ENCODE peak calls at places on chromosomes 7 and 10, in five cellular contexts. F is heart right ventricle; E is BJ; H is WERI-Rb-1; D is activated naive CD4-positive, alpha-beta T cell. W is an unnamed sample.

GRCh38 chr10:87771871-87772500 is 46.0 kb downstream of the ATAD1 start:
- DNase-seq in F (no peak), E (no peak), H (no peak), D (no peak), W (no peak)

GRCh38 chr10:128064615-128065580 is 61.3 kb downstream of the MKI67 start:
- DNase-seq in F (peak; percentile 52), E (no peak), H (peak; percentile 22), D (peak; percentile 29), W (no peak)

GRCh38 chr7:8594115-8594514 is 160.7 kb downstream of the NXPH1 start:
- DNase-seq in F (no peak), E (no peak), H (no peak), D (no peak), W (no peak)

GRCh38 chr7:113289140-113289740 is 170.9 kb upstream of the SMIM30 start:
- DNase-seq in F (no peak), E (no peak), H (peak; percentile 48), D (no peak), W (no peak)

GRCh38 chr10:114363745-114364460 is 40.4 kb downstream of the AFAP1L2 start:
- DNase-seq in F (no peak), E (no peak), H (no peak), D (no peak), W (no peak)

GRCh38 chr7:102125127-102125561 is 161.5 kb upstream of the SH2B2 start:
- DNase-seq in F (peak; percentile 56), E (peak; percentile 70), H (no peak), D (no peak), W (no peak)

GRCh38 chr7:100156331-100157068 is 2.0 kb downstream of the TRAPPC14 start:
- DNase-seq in F (no peak), E (no peak), H (no peak), D (no peak), W (no peak)

GRCh38 chr10:97572214-97572989 is at the start of gene ANKRD2:
- DNase-seq in F (peak; percentile 76), E (no peak), H (peak; percentile 77), D (no peak), W (peak; percentile 80)

GRCh38 chr7:33750177-33750576 is 155.2 kb upstream of the BMPER start:
- DNase-seq in F (no peak), E (no peak), H (no peak), D (no peak), W (no peak)

GRCh38 chr10:32413513-32413912 is 32.4 kb upstream of the CCDC7 start:
- DNase-seq in F (no peak), E (peak; percentile 66), H (no peak), D (no peak), W (no peak)

GRCh38 chr10:75929630-75930161 is 498.3 kb downstream of the LRMDA start:
- DNase-seq in F (no peak), E (no peak), H (no peak), D (no peak), W (no peak)

GRCh38 chr10:16905304-16905703 is 88.1 kb upstream of the RSU1 start:
- DNase-seq in F (no peak), E (peak; percentile 63), H (no peak), D (no peak), W (no peak)